ENCODE peak calls at places on chromosomes 6 and 20, in four cellular contexts. One of them, this sample, is unnamed.

GRCh38 chr6:119170427-119171407 is 92.3 kb upstream of the FAM184A start:
- DNase-seq in activated gamma-delta T cell treated with anti-CD3 and anti-CD28 coated beads, Interleukin-2, amount 50 U/mL, for 16 hours: no peak
- DNase-seq in GM10248: no peak
- DNase-seq in lung microvascular endothelial cell: no peak
- DNase-seq in this sample: no peak

GRCh38 chr6:157571269-157571668 is 190.3 kb downstream of the ZDHHC14 start:
- DNase-seq in activated gamma-delta T cell treated with anti-CD3 and anti-CD28 coated beads, Interleukin-2, amount 50 U/mL, for 16 hours: no peak
- DNase-seq in GM10248: peak
- DNase-seq in lung microvascular endothelial cell: no peak
- DNase-seq in this sample: no peak

GRCh38 chr20:61185841-61186601 is 66.0 kb upstream of the CDH4 start:
- DNase-seq in activated gamma-delta T cell treated with anti-CD3 and anti-CD28 coated beads, Interleukin-2, amount 50 U/mL, for 16 hours: no peak
- DNase-seq in GM10248: no peak
- DNase-seq in lung microvascular endothelial cell: no peak
- DNase-seq in this sample: no peak

GRCh38 chr6:18327621-18328548 is 59.3 kb upstream of the RNF144B start:
- DNase-seq in activated gamma-delta T cell treated with anti-CD3 and anti-CD28 coated beads, Interleukin-2, amount 50 U/mL, for 16 hours: no peak
- DNase-seq in GM10248: no peak
- DNase-seq in lung microvascular endothelial cell: no peak
- DNase-seq in this sample: no peak

GRCh38 chr6:112938656-112939055 is 591.5 kb downstream of the RFPL4B start:
- DNase-seq in activated gamma-delta T cell treated with anti-CD3 and anti-CD28 coated beads, Interleukin-2, amount 50 U/mL, for 16 hours: no peak
- DNase-seq in GM10248: no peak
- DNase-seq in lung microvascular endothelial cell: no peak
- DNase-seq in this sample: no peak

GRCh38 chr6:83615025-83615999 is 93.6 kb downstream of the SNAP91 start:
- DNase-seq in activated gamma-delta T cell treated with anti-CD3 and anti-CD28 coated beads, Interleukin-2, amount 50 U/mL, for 16 hours: no peak
- DNase-seq in GM10248: peak
- DNase-seq in lung microvascular endothelial cell: peak
- DNase-seq in this sample: no peak

GRCh38 chr6:116531675-116532570 is 13.6 kb downstream of the TRAPPC3L start:
- DNase-seq in activated gamma-delta T cell treated with anti-CD3 and anti-CD28 coated beads, Interleukin-2, amount 50 U/mL, for 16 hours: peak
- DNase-seq in GM10248: peak
- DNase-seq in lung microvascular endothelial cell: peak
- DNase-seq in this sample: peak

GRCh38 chr20:32972181-32973076 is 31.8 kb downstream of the SUN5 start:
- DNase-seq in activated gamma-delta T cell treated with anti-CD3 and anti-CD28 coated beads, Interleukin-2, amount 50 U/mL, for 16 hours: peak
- DNase-seq in GM10248: peak
- DNase-seq in lung microvascular endothelial cell: peak
- DNase-seq in this sample: peak

GRCh38 chr6:7727150-7727950 is 1.5 kb downstream of the BMP6 start:
- DNase-seq in activated gamma-delta T cell treated with anti-CD3 and anti-CD28 coated beads, Interleukin-2, amount 50 U/mL, for 16 hours: no peak
- DNase-seq in GM10248: peak
- DNase-seq in lung microvascular endothelial cell: peak
- DNase-seq in this sample: no peak

GRCh38 chr6:140083375-140083774 is 708.9 kb upstream of the CITED2 start:
- DNase-seq in activated gamma-delta T cell treated with anti-CD3 and anti-CD28 coated beads, Interleukin-2, amount 50 U/mL, for 16 hours: no peak
- DNase-seq in GM10248: no peak
- DNase-seq in lung microvascular endothelial cell: no peak
- DNase-seq in this sample: no peak

GRCh38 chr20:32230707-32231106 is 23.0 kb downstream of the POFUT1 start:
- DNase-seq in activated gamma-delta T cell treated with anti-CD3 and anti-CD28 coated beads, Interleukin-2, amount 50 U/mL, for 16 hours: no peak
- DNase-seq in GM10248: no peak
- DNase-seq in lung microvascular endothelial cell: no peak
- DNase-seq in this sample: no peak

GRCh38 chr6:129432738-129433137 is 277.2 kb downstream of the ARHGAP18 start:
- DNase-seq in activated gamma-delta T cell treated with anti-CD3 and anti-CD28 coated beads, Interleukin-2, amount 50 U/mL, for 16 hours: no peak
- DNase-seq in GM10248: no peak
- DNase-seq in lung microvascular endothelial cell: no peak
- DNase-seq in this sample: no peak

GRCh38 chr6:96410467-96410866 is 111.1 kb upstream of the UFL1 start:
- DNase-seq in activated gamma-delta T cell treated with anti-CD3 and anti-CD28 coated beads, Interleukin-2, amount 50 U/mL, for 16 hours: no peak
- DNase-seq in GM10248: no peak
- DNase-seq in lung microvascular endothelial cell: no peak
- DNase-seq in this sample: no peak

GRCh38 chr6:34179106-34179720 is 33.3 kb upstream of the GRM4 start:
- DNase-seq in activated gamma-delta T cell treated with anti-CD3 and anti-CD28 coated beads, Interleukin-2, amount 50 U/mL, for 16 hours: no peak
- DNase-seq in GM10248: no peak
- DNase-seq in lung microvascular endothelial cell: no peak
- DNase-seq in this sample: no peak

GRCh38 chr6:151721671-151722070 is 85.8 kb upstream of the ESR1 start:
- DNase-seq in activated gamma-delta T cell treated with anti-CD3 and anti-CD28 coated beads, Interleukin-2, amount 50 U/mL, for 16 hours: no peak
- DNase-seq in GM10248: no peak
- DNase-seq in lung microvascular endothelial cell: no peak
- DNase-seq in this sample: no peak

GRCh38 chr6:138465007-138465645 is 34.2 kb downstream of the NHSL1 start:
- DNase-seq in activated gamma-delta T cell treated with anti-CD3 and anti-CD28 coated beads, Interleukin-2, amount 50 U/mL, for 16 hours: no peak
- DNase-seq in GM10248: no peak
- DNase-seq in lung microvascular endothelial cell: peak
- DNase-seq in this sample: no peak